ENCODE peak calls at places on chromosome 16, in five cellular contexts. Z is breast epithelium; C is fibroblast of lung; K is H7; X is naive thymus-derived CD4-positive, alpha-beta T cell. W is an unnamed sample. For H3K27me3, the result is how much of the 10 kb centered on the place peaks cover.

GRCh38 chr16:46801428-46802049 is 29.4 kb downstream of the C16orf87 start:
- DNase-seq in X (no peak), Z (no peak), K (peak), C (peak), W (no peak)

GRCh38 chr16:47045023-47045422 is 71.5 kb upstream of the DNAJA2 start:
- DNase-seq in C (peak), K (peak), Z (no peak), X (no peak), W (no peak)

GRCh38 chr16:50697881-50698767 is 4.7 kb downstream of the NOD2 start:
- DNase-seq in C (peak), X (peak), Z (no peak), K (peak), W (no peak)

GRCh38 chr16:25109643-25110042 is 1.9 kb upstream of the LCMT1 start:
- DNase-seq in C (peak), X (no peak), Z (no peak), K (no peak), W (peak)

GRCh38 chr16:89741342-89742014 is 20.1 kb downstream of the ZNF276 start:
- DNase-seq in K (no peak), X (no peak), C (no peak), Z (no peak), W (no peak)

GRCh38 chr16:70463235-70463634 is 8.8 kb downstream of the FCSK start:
- DNase-seq in C (no peak), X (no peak), Z (no peak), K (peak), W (no peak)

GRCh38 chr16:68612996-68613395 is 32.1 kb upstream of the CDH3 start:
- DNase-seq in Z (no peak), X (no peak), C (no peak), K (no peak), W (no peak)

GRCh38 chr16:69798466-69798865 is 36.3 kb downstream of the WWP2 start:
- DNase-seq in Z (no peak), C (peak), K (peak), X (no peak), W (no peak)

GRCh38 chr16:49675417-49675816 is 180.5 kb downstream of the ZNF423 start:
- DNase-seq in C (no peak), K (no peak), X (no peak), Z (no peak), W (no peak)

GRCh38 chr16:57000271-57001025 is 11.1 kb downstream of the NLRC5 start:
- DNase-seq in K (peak), C (peak), Z (peak), X (peak), W (peak)

GRCh38 chr16:88815901-88816589 is 4.3 kb upstream of the APRT start:
- DNase-seq in K (peak), Z (no peak), C (no peak), X (peak), W (no peak)

GRCh38 chr16:56344518-56345405 is 80.6 kb downstream of the AMFR start:
- DNase-seq in X (no peak), C (no peak), Z (no peak), K (no peak), W (peak)

GRCh38 chr16:14013571-14014283 is 57.4 kb upstream of the MRTFB start:
- DNase-seq in Z (no peak), C (peak), K (peak), X (no peak), W (peak)

GRCh38 chr16:86512301-86512859 is 2.1 kb downstream of the FOXF1 start:
- DNase-seq in C (no peak), Z (no peak), X (no peak), K (peak), W (peak)

GRCh38 chr16:65101009-65101408 is 20.9 kb downstream of the CDH11 start:
- DNase-seq in Z (no peak), C (no peak), X (no peak), K (no peak), W (no peak)

GRCh38 chr16:66925322-66925840 is at the start of gene RRAD:
- DNase-seq in K (peak), C (peak), Z (no peak), X (peak), W (peak)

GRCh38 chr16:25224731-25225319 is 8.1 kb downstream of the AQP8 start:
- DNase-seq in C (no peak), Z (no peak), X (no peak), K (no peak), W (no peak)

GRCh38 chr16:8519179-8519578 is 71.1 kb downstream of the TMEM114 start:
- DNase-seq in X (no peak), K (no peak), C (no peak), Z (no peak), W (no peak)

GRCh38 chr16:24270721-24271120 is 14.6 kb downstream of the CACNG3 start:
- DNase-seq in Z (no peak), C (no peak), K (no peak), X (no peak), W (no peak)

GRCh38 chr16:73753931-73754330 is 542.7 kb upstream of the PSMD7 start:
- DNase-seq in X (no peak), Z (no peak), K (no peak), C (no peak), W (no peak)

GRCh38 chr16:19269098-19269497 is 16.4 kb upstream of the CLEC19A start:
- DNase-seq in C (no peak), X (no peak), Z (no peak), K (no peak), W (no peak)

GRCh38 chr16:57422026-57422944 is 17.7 kb downstream of the CCL17 start:
- DNase-seq in C (peak), X (no peak), Z (no peak), K (peak), W (no peak)

GRCh38 chr16:19704321-19705130 is 13.5 kb downstream of the KNOP1 start:
- DNase-seq in K (no peak), C (peak), Z (no peak), X (no peak), W (peak)

GRCh38 chr16:18953535-18953934 is 27.3 kb upstream of the SMG1 start:
- DNase-seq in K (no peak), C (no peak), Z (no peak), X (no peak), W (no peak)

GRCh38 chr16:27240948-27241531 is 27.5 kb downstream of the NSMCE1 start:
- DNase-seq in Z (no peak), K (no peak), C (peak), X (peak), W (no peak)

GRCh38 chr16:55836158-55836611 is 3.3 kb upstream of the CES1 start:
- DNase-seq in C (peak), Z (no peak), X (no peak), K (no peak), W (no peak)

GRCh38 chr16:22321340-22322001 is 24.3 kb downstream of the POLR3E start:
- DNase-seq in Z (peak), K (peak), X (peak), C (peak), W (peak)

GRCh38 chr16:87918314-87918713 is 18.0 kb downstream of the CA5A start:
- DNase-seq in C (no peak), Z (no peak), X (no peak), K (no peak), W (peak)

GRCh38 chr16:53502331-53503269 is at the start of gene AKTIP:
- DNase-seq in K (peak), X (no peak), C (peak), Z (peak), W (peak)

GRCh38 chr16:57887711-57888110 is 83.2 kb downstream of the CNGB1 start:
- DNase-seq in C (no peak), X (no peak), K (peak), Z (no peak), W (no peak)

GRCh38 chr16:8893976-8894690 is 12.0 kb downstream of the LITAFD start:
- DNase-seq in K (no peak), C (no peak), Z (no peak), X (no peak), W (no peak)

GRCh38 chr16:31274831-31275816 is 15.3 kb downstream of the ITGAM start:
- DNase-seq in Z (no peak), K (no peak), X (no peak), C (no peak), W (no peak)

GRCh38 chr16:11494029-11494428 is 92.7 kb downstream of the LITAF start:
- DNase-seq in C (no peak), K (peak), X (no peak), Z (no peak), W (peak)

GRCh38 chr16:17374668-17375255 is 96.0 kb downstream of the XYLT1 start:
- DNase-seq in K (no peak), Z (no peak), X (peak), C (no peak), W (no peak)

GRCh38 chr16:17379121-17379571 is 91.6 kb downstream of the XYLT1 start:
- DNase-seq in C (peak), K (no peak), Z (no peak), X (no peak), W (peak)

GRCh38 chr16:17375388-17376304 is 95.1 kb downstream of the XYLT1 start:
- DNase-seq in Z (no peak), C (no peak), X (no peak), K (no peak), W (no peak)

GRCh38 chr16:17380613-17381012 is 90.1 kb downstream of the XYLT1 start:
- DNase-seq in C (no peak), Z (no peak), K (no peak), X (no peak), W (no peak)

GRCh38 chr16:17377360-17378324 is 93.1 kb downstream of the XYLT1 start:
- DNase-seq in K (no peak), C (no peak), X (no peak), Z (no peak), W (no peak)
- H3K27me3 ChIP-seq in K (under half), C (under half), X (under half), Z (under half), W (under half)

GRCh38 chr16:30023586-30023985 is 588 bp downstream of the C16orf92 start:
- DNase-seq in Z (no peak), C (no peak), K (no peak), X (no peak), W (no peak)

GRCh38 chr16:30026449-30026848 is 3.5 kb downstream of the C16orf92 start:
- DNase-seq in Z (no peak), K (no peak), C (no peak), X (no peak), W (no peak)

GRCh38 chr16:30025156-30025555 is 2.2 kb downstream of the C16orf92 start:
- DNase-seq in C (no peak), Z (no peak), X (no peak), K (no peak), W (no peak)

GRCh38 chr16:30024451-30024850 is 1.5 kb downstream of the C16orf92 start:
- DNase-seq in X (no peak), C (no peak), Z (no peak), K (no peak), W (no peak)

GRCh38 chr16:30025574-30025973 is 2.6 kb downstream of the C16orf92 start:
- DNase-seq in X (no peak), Z (no peak), K (no peak), C (no peak), W (no peak)
- H3K27me3 ChIP-seq in X (under half), Z (under half), K (under half), C (under half), W (under half)

DNA sequence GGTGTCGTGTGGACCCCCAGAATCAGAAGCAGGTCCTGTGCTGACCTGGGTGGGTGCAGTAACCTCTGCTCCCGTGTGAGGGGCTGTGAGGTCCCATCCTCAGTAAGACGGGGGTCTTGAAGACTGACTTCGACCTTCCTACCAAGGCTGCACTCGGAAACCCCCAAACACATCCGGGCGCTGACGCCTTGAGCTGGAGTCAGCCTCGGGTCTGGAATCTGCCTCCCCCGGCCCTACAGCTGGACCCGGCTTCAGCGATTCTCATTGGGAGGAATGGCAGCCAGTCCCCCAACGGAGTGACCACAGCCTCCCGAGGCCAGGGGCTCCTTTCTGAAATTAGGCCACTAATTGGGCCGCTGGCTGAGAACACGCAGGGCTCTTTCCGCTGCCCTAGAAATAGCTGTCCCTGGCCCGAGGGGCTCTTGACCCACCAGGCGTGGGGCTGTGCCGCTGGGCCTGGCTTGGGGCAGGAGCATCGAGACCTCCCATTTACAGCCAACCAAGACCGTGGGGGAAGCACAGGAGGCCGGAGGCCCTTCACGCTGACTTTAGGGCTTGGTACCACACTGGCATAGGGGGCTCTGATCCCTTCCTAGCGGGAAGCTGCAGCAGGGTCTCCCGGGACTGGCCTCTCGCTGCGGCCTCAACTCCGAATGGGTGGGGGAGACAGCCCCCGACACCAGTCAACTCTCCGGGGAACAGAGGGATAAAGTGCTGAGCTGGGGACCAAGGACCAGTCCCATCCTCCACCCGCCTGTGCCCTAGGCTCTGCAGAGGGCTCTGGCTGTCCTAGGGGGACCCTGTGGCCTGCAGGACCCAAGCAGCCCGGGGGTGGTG is 2.6 kb upstream of the GNG13 start:
- DNase-seq in X (no peak), Z (no peak), K (peak), C (no peak), W (no peak)
- H3K27me3 ChIP-seq in X (under half), Z (under half), K (under half), C (under half), W (under half)

DNA sequence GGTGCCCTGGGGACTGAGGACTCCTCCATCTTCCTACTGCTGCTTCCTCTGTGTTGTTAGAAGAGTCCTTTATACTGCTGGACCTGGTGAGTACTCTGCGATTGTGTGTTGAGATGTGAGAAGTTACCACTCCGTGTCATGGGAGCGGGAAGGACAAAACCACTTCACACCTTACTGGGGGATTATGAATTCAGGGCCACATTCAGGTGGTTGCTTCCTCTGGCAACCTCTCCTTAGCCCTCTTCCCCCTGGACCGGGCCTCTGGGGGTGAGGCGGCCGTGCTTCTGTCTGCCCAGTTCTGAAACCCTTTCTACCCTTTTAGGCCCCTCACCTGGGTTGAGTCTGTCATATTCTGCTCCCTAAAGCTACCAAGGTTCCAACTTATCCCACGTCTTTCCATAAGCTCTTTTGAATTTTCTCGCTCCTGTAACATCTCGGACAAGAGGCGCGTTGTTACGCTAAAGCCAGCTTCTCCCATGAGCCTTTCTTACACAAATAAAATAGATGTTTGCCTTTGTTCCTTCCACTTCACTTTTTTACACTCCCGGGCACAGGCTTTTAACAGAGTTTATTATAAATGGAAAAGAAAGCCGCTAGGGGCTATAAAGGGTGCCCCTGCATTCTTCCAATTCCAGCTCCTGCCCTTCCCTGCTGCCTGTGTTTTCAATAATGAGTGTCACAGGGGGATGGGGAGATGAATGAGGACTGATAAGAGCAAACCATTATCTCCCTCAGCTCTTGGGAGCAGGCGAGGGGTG is 20.7 kb upstream of the CDH13 start:
- DNase-seq in X (no peak), C (no peak), K (peak), Z (no peak), W (no peak)
- H3K27me3 ChIP-seq in X (under half), C (under half), K (under half), Z (under half), W (under half)

DNA sequence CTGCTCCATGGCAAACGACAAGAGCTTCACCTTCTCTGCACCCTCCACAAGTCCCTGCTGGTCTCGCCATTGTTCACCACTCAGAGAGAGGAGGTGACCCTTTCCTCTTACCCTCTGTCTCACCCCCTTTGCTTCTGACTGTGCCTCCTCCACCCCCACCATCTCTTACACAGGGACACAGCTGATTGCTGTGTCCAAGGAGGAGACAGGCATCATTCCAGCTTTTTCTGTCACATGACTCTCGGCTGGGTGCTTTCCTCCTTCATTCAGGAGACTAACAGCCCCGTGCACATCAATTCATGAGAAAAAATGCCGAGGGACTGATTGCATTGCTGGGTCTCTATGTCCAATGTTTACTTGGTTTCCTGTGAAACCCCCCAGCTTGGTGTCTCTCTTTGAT is 82.4 kb upstream of the CDH13 start:
- DNase-seq in Z (no peak), K (no peak), X (no peak), C (no peak), W (no peak)
- H3K27me3 ChIP-seq in Z (under half), K (under half), X (under half), C (under half), W (under half)

GRCh38 chr16:79297297-79297696 is 303.2 kb downstream of the MAF start:
- DNase-seq in X (no peak), Z (no peak), K (no peak), C (no peak), W (no peak)

GRCh38 chr16:79295746-79296145 is 304.8 kb downstream of the MAF start:
- DNase-seq in X (no peak), Z (no peak), C (no peak), K (no peak), W (no peak)

GRCh38 chr16:79294568-79294967 is 306.0 kb downstream of the MAF start:
- DNase-seq in K (no peak), C (no peak), X (no peak), Z (no peak), W (no peak)

GRCh38 chr16:79297805-79298204 is 302.7 kb downstream of the MAF start:
- DNase-seq in Z (no peak), K (no peak), X (no peak), C (no peak), W (no peak)

DNA sequence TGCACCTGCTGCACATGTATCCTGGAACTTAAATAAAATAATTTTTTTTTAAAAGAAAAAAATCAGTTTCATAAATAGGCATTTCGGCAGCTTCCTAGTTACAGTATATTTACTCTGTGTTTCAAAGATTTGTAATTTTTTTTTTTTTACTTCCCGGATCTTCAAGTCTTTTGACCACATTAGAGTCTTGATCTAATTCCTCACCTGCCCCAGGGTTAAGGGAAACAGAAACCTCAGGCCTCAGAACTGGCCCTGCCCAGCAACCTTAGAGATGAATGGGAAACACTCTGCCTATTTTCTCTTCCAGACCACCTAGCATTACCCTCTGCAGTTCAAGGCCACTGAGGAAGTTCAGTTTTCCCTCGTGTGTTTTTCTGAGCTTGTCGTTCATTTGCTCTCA is 304.0 kb downstream of the MAF start:
- DNase-seq in Z (no peak), K (no peak), C (no peak), X (no peak), W (no peak)
- H3K27me3 ChIP-seq in Z (under half), K (under half), C (under half), X (under half), W (under half)

GRCh38 chr16:84033251-84034195 is 9.1 kb downstream of the SLC38A8 start:
- DNase-seq in C (no peak), Z (no peak), X (no peak), K (peak), W (no peak)
- H3K27me3 ChIP-seq in C (under half), Z (under half), X (under half), K (under half), W (under half)

W was measured in psoas muscle.